ENCODE peak calls at places on chromosome X, in ten cellular contexts. X is Karpas-422, B is pancreas, L is body of pancreas, E is testis, Z is Peyer's patch, Q is ovary, F is AG04450, R is suprapubic skin, D is sigmoid colon. K is an unnamed sample. For H3K9me3, the result is how much of the 10 kb centered on the place peaks cover.

GRCh38 chrX:75989806-75990590 is 182.9 kb upstream of the PBDC1 start:
- DNase-seq in Q (no peak), F (no peak), X (no peak), Z (no peak), L (no peak), D (no peak), R (no peak), B (no peak), E (no peak), K (no peak)

GRCh38 chrX:57286507-57287251 is at the start of gene FAAH2:
- DNase-seq in E (peak), Z (peak), D (no peak), F (no peak), Q (no peak), B (peak), L (peak), R (no peak), X (peak), K (no peak)

GRCh38 chrX:135981662-135982061 is 3.6 kb upstream of the SLC9A6 start:
- DNase-seq in D (no peak), F (no peak), E (no peak), X (no peak), R (no peak), B (no peak), Q (no peak), L (no peak), Z (no peak), K (no peak)

GRCh38 chrX:107576841-107577240 is 51.5 kb upstream of the PRPS1 start:
- DNase-seq in B (no peak), Z (no peak), X (no peak), L (no peak), Q (no peak), D (no peak), R (no peak), E (no peak), F (no peak), K (no peak)

GRCh38 chrX:37594755-37595382 is 23.4 kb downstream of the LANCL3 start:
- DNase-seq in D (no peak), X (no peak), Q (no peak), F (no peak), R (no peak), L (no peak), E (no peak), Z (no peak), B (no peak), K (no peak)

GRCh38 chrX:19707472-19707871 is 179.9 kb downstream of the SH3KBP1 start:
- DNase-seq in D (no peak), F (no peak), Z (no peak), R (no peak), B (no peak), L (no peak), X (no peak), E (no peak), Q (no peak), K (no peak)

GRCh38 chrX:29926056-29926455 is 289.3 kb upstream of the MAGEB2 start:
- DNase-seq in B (no peak), L (no peak), R (no peak), D (no peak), F (no peak), Z (no peak), Q (no peak), X (no peak), E (no peak), K (no peak)

GRCh38 chrX:45322820-45323219 is 122.1 kb upstream of the DIPK2B start:
- DNase-seq in L (no peak), R (no peak), F (no peak), Z (no peak), Q (no peak), D (no peak), B (no peak), E (no peak), X (no peak), K (peak)

GRCh38 chrX:41661366-41662095 is 27.2 kb upstream of the GPR34 start:
- DNase-seq in L (no peak), Q (no peak), X (no peak), F (no peak), R (no peak), E (no peak), Z (no peak), B (no peak), D (no peak), K (no peak)

GRCh38 chrX:15500497-15500966 is at the start of gene BMX:
- DNase-seq in D (no peak), Q (no peak), F (no peak), Z (no peak), L (no peak), B (no peak), X (no peak), E (peak), R (no peak), K (no peak)

GRCh38 chrX:12421918-12422317 is 283.6 kb downstream of the FRMPD4 start:
- DNase-seq in X (no peak), L (no peak), D (no peak), E (no peak), F (no peak), Q (no peak), B (no peak), Z (no peak), R (no peak), K (no peak)

GRCh38 chrX:70196961-70197805 is 19.9 kb downstream of the DGAT2L6 start:
- DNase-seq in Z (peak), X (peak), R (no peak), Q (no peak), B (peak), E (peak), L (peak), D (no peak), F (no peak), K (peak)

GRCh38 chrX:133417364-133417763 is 2.1 kb upstream of the GPC4 start:
- DNase-seq in B (no peak), E (no peak), Z (no peak), L (no peak), X (no peak), F (no peak), R (no peak), D (no peak), Q (no peak), K (no peak)

GRCh38 chrX:133414399-133415275 is 652 bp downstream of the GPC4 start:
- DNase-seq in E (no peak), D (peak), Q (peak), X (no peak), L (peak), Z (no peak), R (no peak), F (no peak), B (peak), K (no peak)

GRCh38 chrX:133412665-133413064 is 2.6 kb downstream of the GPC4 start:
- DNase-seq in Q (no peak), E (no peak), F (no peak), L (no peak), Z (no peak), B (no peak), X (no peak), D (no peak), R (no peak), K (no peak)

GRCh38 chrX:133413218-133413925 is 1.9 kb downstream of the GPC4 start:
- DNase-seq in D (peak), R (no peak), E (no peak), F (no peak), L (peak), Z (no peak), Q (peak), B (peak), X (no peak), K (no peak)

DNA sequence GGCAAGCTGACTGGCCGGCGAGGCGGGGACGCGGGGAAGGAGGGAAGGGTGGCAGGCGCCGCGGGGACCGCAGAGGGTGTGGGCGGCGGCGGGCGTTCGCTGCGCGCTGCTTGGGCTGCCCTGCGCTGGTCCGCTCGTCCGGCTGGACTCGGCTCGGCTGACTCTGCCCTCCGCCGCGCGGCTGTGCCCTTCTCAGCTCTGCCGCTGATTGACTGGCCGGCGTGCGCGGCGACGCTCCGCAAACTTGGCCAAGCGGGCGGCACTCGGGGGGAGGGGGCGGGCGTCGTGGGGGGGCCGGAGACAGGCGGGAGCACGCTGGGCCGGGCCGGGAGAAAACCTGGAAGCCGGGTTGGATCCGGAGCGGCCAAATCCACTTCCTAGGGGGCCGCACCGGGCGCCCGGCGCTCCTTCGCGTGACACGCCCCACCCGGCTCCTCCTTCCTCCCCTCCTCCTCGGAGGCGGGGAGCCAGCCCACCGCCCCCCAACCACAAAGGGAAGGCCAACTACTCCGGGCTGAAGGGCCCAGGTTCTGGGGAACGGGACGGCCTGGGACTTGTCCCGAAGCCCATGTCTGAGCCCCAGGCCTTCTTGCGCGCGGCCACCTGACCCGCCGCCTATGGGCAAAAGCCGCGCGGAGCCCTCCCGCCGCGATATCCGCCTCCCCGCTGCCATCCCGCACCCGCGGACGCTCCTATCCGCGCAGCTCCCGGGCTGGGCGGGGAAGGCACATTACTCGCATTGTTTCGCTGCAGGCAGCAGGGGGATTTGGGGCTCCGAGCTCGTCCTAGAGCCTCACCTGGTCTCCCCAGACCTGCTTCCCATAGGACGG is at the start of gene GPC4:
- DNase-seq in B (peak), E (peak), Z (no peak), F (no peak), L (peak), X (no peak), Q (peak), R (peak), D (peak), K (peak)
- H3K27ac ChIP-seq in B (peak), E (no peak), Z (peak), F (no peak), L (peak), X (no peak), Q (peak), R (peak), D (peak), K (no peak)

GRCh38 chrX:1330605-1331004 is 6.0 kb upstream of the IL3RA start:
- DNase-seq in Q (no peak), R (no peak), Z (no peak), D (no peak), E (no peak), B (no peak), L (no peak), X (no peak), F (no peak), K (no peak)
- H3K4me3 ChIP-seq in Q (no peak), R (no peak), Z (no peak), D (no peak), E (no peak), B (no peak), L (no peak), X (no peak), F (no peak), K (no peak)

GRCh38 chrX:47456080-47456479 is 26.9 kb downstream of the ZNF41 start:
- DNase-seq in D (no peak), R (no peak), F (no peak), B (no peak), E (no peak), L (no peak), X (no peak), Z (no peak), Q (no peak), K (no peak)

GRCh38 chrX:47458528-47458927 is 24.5 kb downstream of the ZNF41 start:
- DNase-seq in R (no peak), X (no peak), F (no peak), B (no peak), Z (no peak), E (no peak), Q (no peak), D (no peak), L (no peak), K (no peak)

DNA sequence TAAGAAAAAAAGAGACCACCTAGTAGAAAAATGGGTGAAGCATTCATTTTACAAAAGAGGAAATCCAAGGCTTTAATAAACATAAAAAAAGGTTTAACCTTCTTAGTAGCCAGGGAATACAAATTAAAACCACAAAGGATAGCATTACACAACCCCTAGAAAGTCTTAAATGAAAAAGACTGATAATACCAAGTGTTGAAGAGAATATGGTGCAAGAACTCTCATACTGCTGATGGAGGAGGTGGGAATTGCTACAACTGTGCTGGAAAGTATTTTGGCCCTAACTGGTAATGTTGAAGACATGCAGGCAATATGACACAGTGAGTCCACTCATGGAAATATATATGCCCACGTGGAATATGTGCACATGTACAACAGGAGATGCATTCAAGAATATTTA is 22.5 kb downstream of the ZNF41 start:
- DNase-seq in L (no peak), E (no peak), X (no peak), Z (no peak), F (no peak), R (no peak), D (no peak), B (no peak), Q (no peak), K (no peak)
- H3K9me3 ChIP-seq in L (under half), E (under half), X (under half), Z (under half), F (under half), R (under half), D (under half), B (under half), Q (under half), K (under half)

DNA sequence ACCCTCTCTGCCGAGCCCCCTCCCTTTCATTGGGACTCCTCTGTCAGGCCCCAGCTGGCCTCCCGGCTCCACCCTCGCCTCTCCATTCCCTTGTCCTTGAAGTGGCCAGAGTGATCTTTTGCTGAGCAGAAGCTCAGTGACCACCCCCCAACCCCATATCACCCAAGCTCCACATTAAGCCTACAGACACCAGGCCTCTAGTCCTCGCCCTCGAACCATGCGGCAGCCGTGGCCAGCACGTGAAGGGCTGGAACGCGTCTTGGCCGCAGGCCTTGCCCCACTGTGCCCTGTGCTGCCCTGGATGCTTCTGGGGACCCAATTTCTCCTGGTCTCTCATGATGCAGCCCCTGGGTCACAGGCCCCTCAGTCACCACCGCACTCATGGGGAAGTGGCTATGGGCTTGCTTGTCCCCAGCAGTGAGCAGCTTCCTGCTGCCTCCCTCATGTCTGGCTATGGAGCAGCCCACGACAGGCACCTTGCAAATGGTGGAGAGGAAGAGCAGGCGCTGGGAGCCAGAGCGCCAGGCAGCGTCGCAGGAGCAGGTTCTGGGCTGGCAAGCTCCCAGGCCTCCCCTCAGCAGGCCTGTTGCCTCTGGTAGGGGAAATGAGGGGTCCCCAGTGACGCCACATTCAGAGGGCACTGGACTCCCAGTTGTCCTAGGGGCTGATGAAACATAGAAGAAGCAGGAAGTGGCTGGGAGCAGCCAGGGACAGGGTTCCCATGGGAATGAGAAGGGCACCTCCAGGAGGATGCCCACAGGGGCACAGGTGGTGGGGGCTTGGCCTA is 757 bp upstream of the SRPK3 start:
- DNase-seq in E (no peak), X (no peak), B (no peak), D (no peak), Q (no peak), F (no peak), R (no peak), Z (no peak), L (no peak), K (no peak)
- H3K27ac ChIP-seq in E (no peak), X (no peak), B (no peak), D (peak), Q (no peak), F (no peak), R (no peak), Z (no peak), L (no peak), K (no peak)

DNA sequence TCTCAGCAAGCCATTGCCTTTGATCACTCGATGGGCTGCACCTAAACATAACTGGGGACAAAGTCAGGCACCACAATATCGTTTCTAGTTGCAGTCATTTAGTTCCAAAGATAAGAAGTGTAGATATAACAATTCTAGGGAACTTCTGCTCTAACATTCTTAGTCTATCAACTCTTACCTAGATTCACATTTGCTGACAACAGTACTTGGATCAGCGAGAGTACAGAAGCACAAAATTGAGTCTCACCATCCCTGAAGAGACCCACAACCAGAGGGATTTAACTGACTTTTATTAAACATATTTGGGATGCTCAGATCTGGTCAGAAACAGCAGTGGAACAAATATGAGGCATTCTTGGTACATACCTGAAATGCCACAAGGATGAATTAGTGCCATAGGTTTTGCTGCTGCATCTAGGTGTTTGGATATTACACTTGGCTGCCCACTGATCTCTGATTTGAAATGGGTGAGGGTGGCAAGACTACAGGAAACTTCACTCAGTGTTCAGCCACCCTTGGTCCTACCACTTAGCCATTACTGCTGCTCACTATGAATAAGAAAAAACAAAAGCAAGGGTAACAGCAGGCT is 28.9 kb upstream of the HUWE1 start:
- DNase-seq in R (no peak), Q (no peak), L (no peak), X (no peak), B (no peak), Z (no peak), E (no peak), F (no peak), D (no peak), K (no peak)
- H3K4me3 ChIP-seq in R (no peak), Q (no peak), L (no peak), X (no peak), B (no peak), Z (no peak), E (no peak), F (no peak), D (no peak), K (no peak)

GRCh38 chrX:40054793-40055192 is 43.0 kb downstream of the BCOR start:
- DNase-seq in B (no peak), R (no peak), D (no peak), Q (no peak), F (no peak), L (no peak), E (no peak), Z (no peak), X (no peak), K (no peak)
- H3K9me3 ChIP-seq in B (under half), R (under half), D (under half), Q (under half), F (under half), L (under half), E (under half), Z (under half), X (under half), K (under half)

DNA sequence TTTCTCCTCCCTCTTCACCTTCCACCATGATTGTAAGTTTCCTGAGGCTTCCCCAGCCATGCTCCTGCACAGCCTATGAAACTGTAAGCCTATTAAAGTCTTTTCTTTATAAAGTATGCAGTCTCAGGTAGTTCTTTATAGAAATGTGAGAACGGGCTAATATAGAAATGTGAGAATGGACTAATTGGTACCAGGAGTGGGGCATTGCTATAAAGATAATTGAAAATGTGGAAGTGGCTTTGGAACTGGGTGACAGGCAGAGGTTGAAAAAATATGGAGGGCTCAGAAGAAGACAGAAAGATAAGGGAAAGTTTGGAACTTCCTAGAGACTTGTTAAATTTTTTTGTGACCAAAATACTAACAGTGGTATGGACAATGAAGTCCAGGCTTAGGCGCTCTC is 959.3 kb downstream of the SH3BGRL start:
- DNase-seq in D (no peak), F (no peak), Z (no peak), B (no peak), L (no peak), X (no peak), E (no peak), R (no peak), Q (no peak), K (no peak)
- H3K27ac ChIP-seq in D (no peak), F (no peak), Z (no peak), B (no peak), L (no peak), X (no peak), E (no peak), R (no peak), Q (no peak), K (no peak)

DNA sequence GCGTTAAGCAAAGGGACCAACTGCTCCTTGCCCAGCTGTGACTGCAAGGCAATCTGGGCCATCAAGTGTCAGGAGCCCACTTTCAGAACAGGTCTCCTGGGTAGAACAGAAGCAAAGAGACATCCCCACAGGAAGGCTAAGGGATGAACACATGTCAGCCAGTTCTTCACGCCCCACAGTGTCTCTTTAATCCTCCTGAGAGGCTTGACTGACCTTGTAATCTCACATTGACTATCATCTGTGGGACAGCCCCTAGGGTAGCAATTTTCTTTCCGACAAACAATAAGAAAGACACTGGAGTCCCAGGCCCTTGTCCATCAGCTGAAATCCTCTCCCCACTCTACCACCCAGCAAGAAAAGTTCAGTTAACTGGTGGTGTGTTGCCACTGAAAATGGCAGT is 1.0 kb downstream of the CHRDL1 start:
- DNase-seq in E (no peak), Z (no peak), R (no peak), Q (no peak), L (no peak), F (no peak), D (no peak), X (no peak), B (no peak), K (no peak)
- H3K4me3 ChIP-seq in E (no peak), Z (no peak), R (no peak), Q (no peak), L (no peak), F (no peak), D (peak), X (no peak), B (no peak), K (no peak)

GRCh38 chrX:78303086-78303485 is 24.3 kb downstream of the CYSLTR1 start:
- DNase-seq in R (no peak), L (no peak), Z (no peak), Q (no peak), X (no peak), D (no peak), B (no peak), F (no peak), E (no peak), K (no peak)
- H3K9me3 ChIP-seq in R (under half), L (under half), Z (under half), Q (under half), X (under half), D (under half), B (under half), F (under half), E (under half), K (under half)

DNA sequence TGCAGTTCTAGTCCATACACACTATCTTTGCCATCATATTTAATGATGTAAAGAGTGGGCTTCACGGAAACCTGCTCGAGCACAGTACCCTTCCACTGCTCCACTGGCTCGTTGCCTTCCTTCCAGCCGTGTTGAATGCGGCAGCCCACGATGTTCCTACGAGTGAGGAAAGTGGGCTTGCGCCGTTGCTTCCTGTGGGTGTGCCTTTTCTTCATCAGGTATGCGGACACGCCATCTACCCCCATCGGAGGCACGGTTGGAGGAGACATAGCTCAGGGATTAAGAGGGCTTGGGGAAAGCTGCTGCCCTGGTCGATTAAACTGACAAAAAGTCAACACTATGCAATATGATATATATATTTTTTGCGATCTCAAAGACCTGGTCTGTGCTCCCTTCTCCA is 581 bp downstream of the SPIN4 start:
- DNase-seq in Q (peak), L (peak), B (peak), X (peak), F (no peak), D (no peak), E (peak), Z (peak), R (no peak), K (no peak)
- H3K27ac ChIP-seq in Q (peak), L (peak), B (peak), X (peak), F (peak), D (peak), E (no peak), Z (peak), R (peak), K (no peak)

K was measured in iPS DF 6.9.